ENCODE peak calls at places on chromosome 4, in eight cellular contexts. N, X, R, V, J, W, S and K are unnamed samples.
A peak's percentile ranks its signal among the peaks of the same experiment; 100 is the strongest.

GRCh38 chr4:56743550-56743949 is 62.5 kb upstream of the HOPX start:
- DNase-seq in N (no peak), X (no peak), R (no peak), V (no peak), J (no peak), W (no peak), S (no peak), K (no peak)

GRCh38 chr4:76197001-76197743 is 16.5 kb downstream of the SCARB2 start:
- DNase-seq in N (no peak), X (no peak), R (no peak), V (no peak), J (no peak), W (no peak), S (no peak), K (no peak)

GRCh38 chr4:168514249-168514852 is 17.5 kb downstream of the PALLD start:
- DNase-seq in N (no peak), X (no peak), R (no peak), V (no peak), J (no peak), W (no peak), S (no peak), K (peak; percentile 49)

GRCh38 chr4:10461091-10461849 is 4.0 kb upstream of the ZNF518B start:
- DNase-seq in N (no peak), X (peak; percentile 30), R (no peak), V (no peak), J (peak; percentile 83), W (no peak), S (peak; percentile 33), K (peak; percentile 87)

GRCh38 chr4:85177092-85177491 is 210.6 kb upstream of the WDFY3 start:
- DNase-seq in N (no peak), X (no peak), R (no peak), V (no peak), J (no peak), W (no peak), S (no peak), K (no peak)

GRCh38 chr4:89860971-89861370 is 24.0 kb upstream of the SNCA start:
- DNase-seq in N (no peak), X (no peak), R (no peak), V (no peak), J (no peak), W (no peak), S (no peak), K (no peak)

GRCh38 chr4:32824321-32824720 is 2104.2 kb downstream of the PCDH7 start:
- DNase-seq in N (no peak), X (no peak), R (no peak), V (no peak), J (no peak), W (no peak), S (no peak), K (no peak)

GRCh38 chr4:161581262-161581661 is 582.5 kb downstream of the FSTL5 start:
- DNase-seq in N (no peak), X (no peak), R (no peak), V (no peak), J (no peak), W (no peak), S (no peak), K (no peak)

GRCh38 chr4:176044589-176044951 is 21.1 kb upstream of the WDR17 start:
- DNase-seq in N (no peak), X (no peak), R (no peak), V (no peak), J (no peak), W (no peak), S (no peak), K (no peak)

GRCh38 chr4:77852892-77853495 is 9.6 kb upstream of the MRPL1 start:
- DNase-seq in N (no peak), X (no peak), R (no peak), V (no peak), J (no peak), W (no peak), S (no peak), K (no peak)

GRCh38 chr4:83552085-83552484 is 16.2 kb downstream of the GPAT3 start:
- DNase-seq in N (no peak), X (no peak), R (no peak), V (no peak), J (no peak), W (no peak), S (no peak), K (no peak)

GRCh38 chr4:175540151-175540550 is 271.9 kb downstream of the GPM6A start:
- DNase-seq in N (peak; percentile 10), X (no peak), R (no peak), V (no peak), J (no peak), W (no peak), S (no peak), K (no peak)

GRCh38 chr4:2285665-2286381 is 23.9 kb upstream of the MXD4 start:
- DNase-seq in N (no peak), X (no peak), R (no peak), V (no peak), J (no peak), W (no peak), S (no peak), K (no peak)

GRCh38 chr4:149911371-149911770 is 95.7 kb upstream of the IQCM start:
- DNase-seq in N (no peak), X (no peak), R (no peak), V (no peak), J (no peak), W (no peak), S (no peak), K (no peak)

GRCh38 chr4:110778526-110778925 is 155.6 kb upstream of the PITX2 start:
- DNase-seq in N (no peak), X (no peak), R (no peak), V (no peak), J (no peak), W (no peak), S (no peak), K (no peak)

GRCh38 chr4:141346144-141346543 is 125.4 kb downstream of the ZNF330 start:
- DNase-seq in N (peak; percentile 24), X (no peak), R (no peak), V (no peak), J (peak; percentile 16), W (no peak), S (no peak), K (peak; percentile 24)

DNA sequence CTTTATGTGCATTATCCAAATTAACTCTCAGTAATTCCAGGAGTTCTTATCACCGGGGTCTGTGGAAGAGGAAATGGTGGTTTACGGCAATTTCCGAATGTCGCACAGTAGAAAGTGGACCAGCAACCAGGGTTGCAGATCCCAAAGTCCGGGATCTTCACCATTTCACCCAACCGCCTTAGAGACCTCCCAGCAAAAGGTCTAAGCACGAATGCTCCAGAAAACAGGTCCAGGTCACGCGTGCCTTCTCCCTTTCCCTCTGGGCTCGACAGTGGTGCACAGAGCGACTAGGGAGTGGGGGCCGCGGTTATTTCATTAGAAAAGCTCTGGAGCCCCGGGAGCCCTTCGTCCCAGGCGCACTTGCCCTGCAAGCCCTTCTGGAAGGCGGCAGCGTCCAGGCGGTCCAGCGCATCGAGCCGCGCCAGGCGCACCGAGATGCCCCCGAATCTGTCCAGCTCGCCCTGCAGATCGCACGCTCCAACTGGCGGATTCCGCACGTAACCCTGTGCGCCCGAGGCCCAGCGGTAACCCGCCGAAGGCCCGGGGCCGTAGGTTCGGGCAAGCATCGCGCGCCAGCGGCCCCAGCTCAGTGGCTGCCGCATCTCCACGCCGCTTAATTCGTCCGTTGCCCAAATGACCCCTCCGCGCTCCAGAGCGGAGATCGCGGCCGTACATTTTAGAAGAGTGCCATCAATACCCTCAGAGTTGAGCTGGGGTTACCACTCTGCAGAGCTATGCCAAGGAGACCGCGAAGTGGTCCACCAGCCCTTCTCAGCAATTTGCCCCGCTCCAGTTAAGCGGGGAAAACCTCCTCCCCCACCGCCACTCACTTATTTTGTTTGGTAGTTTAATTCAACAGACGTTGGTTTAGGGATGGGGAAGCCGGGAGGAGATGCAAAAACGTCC is at the start of gene NUDT6:
- DNase-seq in N (no peak), X (peak; percentile 50), R (peak; percentile 28), V (no peak), J (peak; percentile 68), W (peak; percentile 82), S (peak; percentile 49), K (peak; percentile 80)
- TF ChIP-seq POLR2A in N (no peak), X (peak; percentile 12), R (no peak), V (peak; percentile 73), J (peak; percentile 52), W (no peak), S (no peak), K (no peak)

DNA sequence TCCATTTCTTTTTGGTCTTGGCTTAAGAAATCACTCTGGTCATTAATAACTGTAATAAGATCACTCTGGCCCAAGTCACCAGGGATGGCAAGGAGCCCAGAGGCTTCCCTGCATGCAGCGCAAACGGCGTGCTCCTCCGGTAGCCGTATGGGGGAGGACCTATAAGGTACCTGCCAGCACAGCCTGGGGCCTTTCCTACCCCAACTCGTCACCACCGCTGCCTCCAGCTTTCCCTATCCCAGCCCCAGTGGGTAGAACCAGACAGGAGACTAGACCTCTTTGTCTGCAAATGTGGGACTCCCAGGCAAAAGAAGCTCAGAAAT is 25.9 kb downstream of the HAND2 start:
- DNase-seq in N (no peak), X (no peak), R (no peak), V (no peak), J (no peak), W (no peak), S (no peak), K (no peak)
- TF ChIP-seq POLR2A in N (no peak), X (no peak), R (no peak), V (no peak), J (no peak), W (no peak), S (no peak), K (no peak)

DNA sequence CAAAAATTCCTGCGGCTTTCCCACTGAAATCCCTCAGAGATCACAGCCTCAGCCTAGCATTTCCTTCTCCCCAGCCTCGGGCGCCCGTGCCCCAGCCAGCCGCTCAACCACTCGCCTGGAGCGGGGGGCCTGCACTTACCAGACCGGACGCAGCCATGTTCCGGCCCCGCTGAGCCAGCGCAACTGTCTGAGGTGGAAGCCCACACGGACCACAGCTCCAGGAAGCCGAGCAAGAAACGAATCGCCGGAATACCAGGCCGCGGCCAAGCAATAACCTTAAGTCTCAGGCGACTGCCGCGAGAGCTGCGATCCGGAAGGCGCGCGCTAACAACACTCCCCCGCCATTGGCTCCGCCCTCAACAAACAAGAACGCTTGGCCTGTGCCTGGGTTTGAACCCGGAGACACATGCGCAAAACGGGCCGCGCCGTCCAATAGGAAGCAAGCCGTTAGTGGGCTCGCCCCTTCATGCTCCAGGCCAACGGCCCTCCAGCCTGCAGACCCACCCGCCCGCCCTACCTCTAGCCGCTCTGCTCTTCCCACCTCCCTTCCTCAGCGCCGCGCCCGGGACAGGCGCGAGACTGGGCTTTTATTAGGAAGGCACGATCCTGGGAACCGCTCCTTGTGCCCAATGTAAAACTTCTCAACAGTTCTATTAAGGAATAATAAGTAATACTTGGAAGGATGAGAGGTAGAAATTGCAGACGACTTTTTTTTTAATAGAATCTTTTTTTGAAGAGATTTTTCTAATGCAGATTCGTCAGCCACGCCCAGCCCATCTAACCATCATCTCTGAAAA is at the start of gene CENPC:
- DNase-seq in N (peak; percentile 94), X (peak; percentile 97), R (peak; percentile 93), V (peak; percentile 61), J (peak; percentile 93), W (peak; percentile 98), S (peak; percentile 95), K (peak; percentile 97)
- TF ChIP-seq POLR2A in N (peak; percentile 69), X (peak; percentile 98), R (peak; percentile 86), V (peak; percentile 93), J (peak; percentile 97), W (peak; percentile 11), S (peak; percentile 78), K (peak; percentile 97)

GRCh38 chr4:100738388-100739165 is 220.8 kb upstream of the EMCN start:
- DNase-seq in N (peak; percentile 79), X (no peak), R (no peak), V (peak; percentile 19), J (no peak), W (no peak), S (no peak), K (no peak)

GRCh38 chr4:100742045-100742444 is 224.2 kb upstream of the EMCN start:
- DNase-seq in N (peak; percentile 63), X (no peak), R (no peak), V (peak; percentile 2), J (no peak), W (no peak), S (no peak), K (peak; percentile 3)

GRCh38 chr4:100736651-100737450 is 219.0 kb upstream of the EMCN start:
- DNase-seq in N (peak; percentile 31), X (no peak), R (no peak), V (no peak), J (no peak), W (no peak), S (no peak), K (no peak)
- TF ChIP-seq POLR2A in N (no peak), X (no peak), R (no peak), V (no peak), J (no peak), W (no peak), S (no peak), K (no peak)